ENCODE peak calls at places on chromosome 3, in ten cellular contexts. E, Z, R, T, G, B, C, L, A and O are unnamed samples.

GRCh38 chr3:177057768-177058167 is 139.5 kb downstream of the TBL1XR1 start:
- DNase-seq in Z (no peak), T (no peak), A (no peak), C (no peak), L (peak), B (no peak), G (no peak), R (no peak), E (peak), O (no peak)

GRCh38 chr3:104564045-104564643 is 802.6 kb upstream of the ALCAM start:
- DNase-seq in E (peak), Z (no peak), L (peak), B (no peak), G (peak), R (peak), T (no peak), C (no peak), A (peak), O (peak)

GRCh38 chr3:155572085-155572484 is 172.8 kb downstream of the PLCH1 start:
- DNase-seq in C (no peak), G (no peak), T (no peak), B (no peak), Z (no peak), A (peak), L (peak), E (no peak), R (peak), O (peak)

GRCh38 chr3:71107926-71108325 is 475.6 kb downstream of the FOXP1 start:
- DNase-seq in A (no peak), G (no peak), T (no peak), R (no peak), L (no peak), B (no peak), C (no peak), Z (no peak), E (no peak), O (no peak)

GRCh38 chr3:188877381-188877780 is 294.4 kb upstream of the TPRG1 start:
- DNase-seq in L (no peak), B (no peak), C (no peak), Z (no peak), R (no peak), A (no peak), E (no peak), T (no peak), G (no peak), O (no peak)

GRCh38 chr3:163552659-163552966 is 1525.7 kb downstream of the SI start:
- DNase-seq in L (no peak), T (no peak), E (no peak), C (no peak), B (no peak), Z (no peak), R (no peak), G (no peak), A (no peak), O (no peak)

GRCh38 chr3:65466300-65466988 is 572.3 kb downstream of the MAGI1 start:
- DNase-seq in A (no peak), E (no peak), B (no peak), G (no peak), R (no peak), T (no peak), L (no peak), Z (no peak), C (no peak), O (no peak)

GRCh38 chr3:56137406-56137805 is 330.9 kb downstream of the ERC2 start:
- DNase-seq in T (no peak), A (no peak), L (peak), C (no peak), R (no peak), B (no peak), Z (no peak), E (no peak), G (no peak), O (no peak)

GRCh38 chr3:197730200-197730599 is 6.5 kb downstream of the RUBCN start:
- DNase-seq in B (no peak), C (no peak), R (peak), E (no peak), A (no peak), Z (no peak), L (no peak), G (no peak), T (no peak), O (no peak)

GRCh38 chr3:4821975-4822374 is 157.3 kb upstream of the BHLHE40 start:
- DNase-seq in R (no peak), Z (no peak), T (no peak), G (no peak), A (no peak), L (no peak), B (no peak), C (no peak), E (peak), O (no peak)

GRCh38 chr3:169244119-169244864 is 419.2 kb downstream of the MECOM start:
- DNase-seq in B (peak), G (no peak), C (no peak), Z (no peak), E (no peak), T (no peak), L (peak), A (no peak), R (no peak), O (no peak)

GRCh38 chr3:80767599-80767998 is 993.8 kb downstream of the GBE1 start:
- DNase-seq in T (no peak), G (no peak), E (no peak), L (peak), A (no peak), C (no peak), Z (no peak), B (no peak), R (no peak), O (no peak)

GRCh38 chr3:9111349-9112265 is 137.8 kb downstream of the SRGAP3 start:
- DNase-seq in R (no peak), G (no peak), Z (no peak), E (no peak), A (no peak), C (no peak), B (no peak), T (no peak), L (no peak), O (peak)